ENCODE peak calls at places on chromosomes 2 and 18, in six cellular contexts. P is choroid plexus epithelial cell; V is brain microvascular endothelial cell; K is GM23248; D is heart left ventricle; Y is effector memory CD4-positive, alpha-beta T cell. O is an unnamed sample.

GRCh38 chr18:59044855-59045254 is 94.8 kb upstream of the SEC11C start:
- DNase-seq in P (no peak), V (no peak), K (no peak), D (no peak), Y (no peak), O (no peak)

GRCh38 chr2:181411105-181411849 is 45.9 kb upstream of the ITGA4 start:
- DNase-seq in P (peak), V (no peak), K (no peak), D (peak), Y (no peak), O (peak)

GRCh38 chr2:11465110-11465484 is 864 bp downstream of the E2F6 start:
- DNase-seq in P (no peak), V (no peak), K (no peak), D (no peak), Y (no peak), O (no peak)

GRCh38 chr2:3144856-3145255 is 232.8 kb downstream of the EIPR1 start:
- DNase-seq in P (no peak), V (no peak), K (no peak), D (no peak), Y (no peak), O (no peak)

GRCh38 chr2:43218221-43218549 is 8.2 kb downstream of the ZFP36L2 start:
- DNase-seq in P (peak), V (peak), K (peak), D (no peak), Y (no peak), O (no peak)

GRCh38 chr2:133553251-133553650 is 15.0 kb downstream of the NCKAP5 start:
- DNase-seq in P (no peak), V (no peak), K (no peak), D (no peak), Y (no peak), O (no peak)

GRCh38 chr18:58867281-58867961 is 2.7 kb downstream of the ZNF532 start:
- DNase-seq in P (peak), V (no peak), K (peak), D (no peak), Y (no peak), O (no peak)

GRCh38 chr2:240192661-240193060 is 52.2 kb upstream of the OTOS start:
- DNase-seq in P (no peak), V (no peak), K (no peak), D (no peak), Y (no peak), O (no peak)

GRCh38 chr2:237154050-237154638 is 68.5 kb downstream of the COPS8 start:
- DNase-seq in P (peak), V (peak), K (peak), D (peak), Y (peak), O (peak)

GRCh38 chr2:113831156-113831555 is 58.7 kb upstream of the ACTR3 start:
- DNase-seq in P (no peak), V (no peak), K (peak), D (no peak), Y (no peak), O (no peak)

GRCh38 chr2:201377218-201377617 is 20.1 kb upstream of the FLACC1 start:
- DNase-seq in P (no peak), V (no peak), K (no peak), D (no peak), Y (no peak), O (no peak)

GRCh38 chr2:64797881-64798590 is 144.3 kb upstream of the SERTAD2 start:
- DNase-seq in P (peak), V (no peak), K (no peak), D (no peak), Y (no peak), O (no peak)

GRCh38 chr2:26552641-26553040 is 74.7 kb upstream of the OTOF start:
- DNase-seq in P (no peak), V (no peak), K (no peak), D (no peak), Y (no peak), O (no peak)

GRCh38 chr2:20630967-20631366 is 19.9 kb downstream of the HS1BP3 start:
- DNase-seq in P (no peak), V (no peak), K (no peak), D (no peak), Y (no peak), O (no peak)

GRCh38 chr2:64348386-64349142 is 105.4 kb upstream of the LGALSL start:
- DNase-seq in P (no peak), V (no peak), K (peak), D (no peak), Y (no peak), O (no peak)

GRCh38 chr2:50724837-50725236 is 307.1 kb downstream of the NRXN1 start:
- DNase-seq in P (no peak), V (no peak), K (no peak), D (no peak), Y (no peak), O (no peak)

GRCh38 chr18:46332286-46332801 is 228.2 kb downstream of the HAUS1 start:
- DNase-seq in P (no peak), V (no peak), K (no peak), D (no peak), Y (no peak), O (no peak)

GRCh38 chr18:46331316-46331715 is 227.1 kb downstream of the HAUS1 start:
- DNase-seq in P (no peak), V (no peak), K (no peak), D (no peak), Y (no peak), O (no peak)

GRCh38 chr18:46333371-46334199 is 229.4 kb downstream of the HAUS1 start:
- DNase-seq in P (peak), V (no peak), K (peak), D (peak), Y (no peak), O (peak)

GRCh38 chr18:46334200-46334553 is 230.0 kb downstream of the HAUS1 start:
- DNase-seq in P (no peak), V (no peak), K (peak), D (no peak), Y (no peak), O (no peak)

GRCh38 chr18:46332956-46333355 is 228.8 kb downstream of the HAUS1 start:
- DNase-seq in P (no peak), V (no peak), K (no peak), D (peak), Y (no peak), O (no peak)
- H3K4me3 ChIP-seq in P (peak), V (no peak), K (no peak), D (peak), Y (peak), O (peak)

GRCh38 chr18:8084160-8084559 is 517.0 kb downstream of the PTPRM start:
- DNase-seq in P (peak), V (peak), K (peak), D (no peak), Y (no peak), O (peak)
- H3K4me3 ChIP-seq in P (no peak), V (no peak), K (no peak), D (no peak), Y (no peak), O (no peak)

GRCh38 chr2:177000408-177000807 is 212.2 kb upstream of the HNRNPA3 start:
- DNase-seq in P (no peak), V (no peak), K (no peak), D (no peak), Y (no peak), O (no peak)
- H3K4me3 ChIP-seq in P (no peak), V (no peak), K (no peak), D (no peak), Y (no peak), O (no peak)

GRCh38 chr2:24932715-24933114 is 12.7 kb upstream of the ADCY3 start:
- DNase-seq in P (no peak), V (no peak), K (no peak), D (no peak), Y (no peak), O (no peak)

GRCh38 chr2:24926602-24927252 is 6.7 kb upstream of the ADCY3 start:
- DNase-seq in P (peak), V (no peak), K (peak), D (peak), Y (peak), O (no peak)

GRCh38 chr2:24928036-24928435 is 8.0 kb upstream of the ADCY3 start:
- DNase-seq in P (no peak), V (no peak), K (no peak), D (no peak), Y (no peak), O (no peak)

GRCh38 chr2:24929230-24929629 is 9.2 kb upstream of the ADCY3 start:
- DNase-seq in P (no peak), V (no peak), K (no peak), D (no peak), Y (no peak), O (no peak)

GRCh38 chr2:24930768-24931167 is 10.7 kb upstream of the ADCY3 start:
- DNase-seq in P (peak), V (no peak), K (peak), D (no peak), Y (no peak), O (no peak)
- H3K4me3 ChIP-seq in P (no peak), V (no peak), K (no peak), D (no peak), Y (no peak), O (no peak)

GRCh38 chr2:66579494-66579893 is 144.6 kb downstream of the MEIS1 start:
- DNase-seq in P (no peak), V (no peak), K (no peak), D (no peak), Y (no peak), O (no peak)

GRCh38 chr2:66578853-66579158 is 143.9 kb downstream of the MEIS1 start:
- DNase-seq in P (no peak), V (no peak), K (no peak), D (no peak), Y (no peak), O (no peak)

GRCh38 chr2:66576381-66577330 is 141.7 kb downstream of the MEIS1 start:
- DNase-seq in P (peak), V (no peak), K (peak), D (peak), Y (no peak), O (no peak)

GRCh38 chr2:66577331-66578041 is 142.6 kb downstream of the MEIS1 start:
- DNase-seq in P (no peak), V (no peak), K (no peak), D (no peak), Y (no peak), O (no peak)

DNA sequence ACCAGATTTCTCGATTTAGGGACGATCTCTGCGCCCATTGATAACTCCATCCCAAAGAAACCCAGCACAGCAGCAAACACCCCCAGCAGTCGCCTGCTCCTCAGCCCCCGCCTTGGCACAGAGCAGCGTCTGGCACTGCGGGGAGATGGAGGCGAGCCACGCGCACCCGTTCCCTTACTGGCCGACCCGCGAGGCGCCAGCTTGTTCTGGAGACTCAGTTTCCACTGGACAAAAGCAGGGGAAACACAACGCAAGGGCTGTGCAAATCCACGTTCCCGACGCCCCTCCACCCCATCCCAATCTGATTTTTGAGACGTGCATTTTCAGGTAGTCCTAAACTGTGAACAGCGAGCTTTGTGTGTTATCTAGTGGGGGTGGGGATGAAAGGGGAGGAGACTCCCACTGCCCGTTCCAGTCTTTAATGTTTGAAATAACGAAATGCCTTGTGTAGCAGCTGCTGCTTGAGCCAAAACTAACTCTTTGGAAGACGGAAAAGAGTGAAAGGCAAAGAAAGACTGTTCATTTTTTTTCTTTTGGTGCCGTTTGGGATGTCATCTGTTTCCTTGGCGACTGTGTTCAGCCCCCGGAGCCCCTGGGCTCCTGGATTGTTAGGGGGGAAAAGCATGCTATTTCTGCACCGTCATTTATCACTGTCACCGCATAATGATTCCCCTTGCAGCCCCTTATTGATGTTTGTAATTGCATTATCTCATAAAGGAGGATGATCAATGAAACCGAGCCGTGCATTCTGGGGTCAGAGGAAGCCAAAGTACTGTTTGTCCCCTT is 143.3 kb downstream of the MEIS1 start:
- DNase-seq in P (peak), V (no peak), K (no peak), D (no peak), Y (no peak), O (no peak)
- H3K4me3 ChIP-seq in P (peak), V (no peak), K (no peak), D (no peak), Y (no peak), O (no peak)